ENCODE peak calls at places on chromosome 16, in eight cellular contexts. S, U, J, O, V, L, H and R are unnamed samples.

GRCh38 chr16:78040396-78040795 is 18.0 kb downstream of the CLEC3A start:
- DNase-seq in S (no peak), U (no peak), J (no peak), O (no peak), V (no peak), L (no peak), H (no peak), R (no peak)

GRCh38 chr16:4351880-4352279 is 759 bp upstream of the PAM16 start:
- DNase-seq in S (peak), U (no peak), J (peak), O (no peak), V (no peak), L (no peak), H (no peak), R (no peak)

GRCh38 chr16:74774223-74775139 is at the start of gene FA2H:
- DNase-seq in S (peak), U (peak), J (peak), O (peak), V (peak), L (no peak), H (peak), R (peak)

GRCh38 chr16:2518823-2519710 is 1.1 kb upstream of the AMDHD2 start:
- DNase-seq in S (no peak), U (peak), J (peak), O (peak), V (no peak), L (no peak), H (no peak), R (no peak)

GRCh38 chr16:19861069-19861468 is 23.6 kb downstream of the GPRC5B start:
- DNase-seq in S (no peak), U (no peak), J (no peak), O (no peak), V (no peak), L (no peak), H (no peak), R (no peak)

GRCh38 chr16:819336-819735 is 18.8 kb upstream of the GNG13 start:
- DNase-seq in S (no peak), U (no peak), J (no peak), O (no peak), V (no peak), L (no peak), H (no peak), R (no peak)

GRCh38 chr16:15509593-15510520 is 75.5 kb downstream of the BMERB1 start:
- DNase-seq in S (peak), U (no peak), J (peak), O (no peak), V (no peak), L (no peak), H (no peak), R (no peak)

GRCh38 chr16:13953501-13953900 is 33.5 kb downstream of the ERCC4 start:
- DNase-seq in S (no peak), U (no peak), J (no peak), O (no peak), V (no peak), L (no peak), H (no peak), R (no peak)

GRCh38 chr16:28623172-28623711 is 13.4 kb upstream of the SULT1A1 start:
- DNase-seq in S (no peak), U (peak), J (peak), O (peak), V (peak), L (no peak), H (no peak), R (peak)

GRCh38 chr16:8725513-8726178 is 51.2 kb downstream of the ABAT start:
- DNase-seq in S (no peak), U (no peak), J (no peak), O (no peak), V (no peak), L (no peak), H (no peak), R (no peak)

GRCh38 chr16:30740364-30741251 is 7.6 kb upstream of the PHKG2 start:
- DNase-seq in S (peak), U (peak), J (no peak), O (peak), V (no peak), L (no peak), H (no peak), R (no peak)

GRCh38 chr16:79143026-79143425 is 457.5 kb downstream of the MAF start:
- DNase-seq in S (no peak), U (no peak), J (no peak), O (no peak), V (no peak), L (no peak), H (no peak), R (no peak)

GRCh38 chr16:67390816-67391423 is 2.4 kb downstream of the TPPP3 start:
- DNase-seq in S (no peak), U (no peak), J (no peak), O (no peak), V (no peak), L (no peak), H (no peak), R (no peak)

GRCh38 chr16:57540387-57540786 is 2.1 kb upstream of the ADGRG5 start:
- DNase-seq in S (no peak), U (peak), J (peak), O (peak), V (no peak), L (no peak), H (no peak), R (no peak)

GRCh38 chr16:66741131-66741900 is 10.1 kb downstream of the DYNC1LI2 start:
- DNase-seq in S (peak), U (no peak), J (no peak), O (peak), V (no peak), L (no peak), H (no peak), R (no peak)

GRCh38 chr16:526181-527014 is 1.1 kb upstream of the CAPN15 start:
- DNase-seq in S (peak), U (no peak), J (peak), O (peak), V (no peak), L (no peak), H (peak), R (peak)

GRCh38 chr16:85216522-85217375 is 104.5 kb upstream of the CIBAR2 start:
- DNase-seq in S (no peak), U (no peak), J (no peak), O (no peak), V (no peak), L (no peak), H (no peak), R (no peak)

GRCh38 chr16:66131895-66132294 is 234.6 kb upstream of the CDH5 start:
- DNase-seq in S (peak), U (no peak), J (no peak), O (no peak), V (no peak), L (no peak), H (no peak), R (no peak)

GRCh38 chr16:27177031-27177774 is 26.1 kb upstream of the KDM8 start:
- DNase-seq in S (peak), U (no peak), J (peak), O (no peak), V (no peak), L (no peak), H (no peak), R (no peak)